ENCODE peak calls at places on chromosomes 5 and 9, in six cellular contexts. G is H9; S is transverse colon; Z is left ventricle myocardium inferior; K is CD8-positive, alpha-beta T cell; Y is heart right ventricle. O is an unnamed sample. For H3K9me3, the result is how much of the 10 kb centered on the place peaks cover.

GRCh38 chr9:96758845-96759673 is 18.8 kb downstream of the ZNF510 start:
- DNase-seq in Y (no peak), S (no peak), G (no peak), Z (no peak), K (no peak), O (no peak)

GRCh38 chr5:127582723-127583370 is 65.4 kb downstream of the PRRC1 start:
- DNase-seq in K (no peak), Y (peak), Z (no peak), G (no peak), S (no peak), O (no peak)

GRCh38 chr5:167639213-167639612 is 652.2 kb upstream of the WWC1 start:
- DNase-seq in Z (no peak), G (no peak), K (no peak), Y (no peak), S (no peak), O (no peak)

GRCh38 chr5:168152660-168153059 is 138.8 kb upstream of the WWC1 start:
- DNase-seq in Z (no peak), K (no peak), Y (no peak), S (no peak), G (no peak), O (no peak)

GRCh38 chr5:101590384-101590783 is 687.3 kb upstream of the ST8SIA4 start:
- DNase-seq in G (no peak), Z (no peak), K (no peak), S (no peak), Y (no peak), O (no peak)

GRCh38 chr5:103721183-103721582 is 158.6 kb upstream of the NUDT12 start:
- DNase-seq in G (no peak), Y (no peak), S (no peak), Z (no peak), K (no peak), O (no peak)

GRCh38 chr5:142860291-142860690 is 90.1 kb downstream of the ARHGAP26 start:
- DNase-seq in Z (no peak), S (no peak), K (no peak), G (no peak), Y (no peak), O (no peak)

GRCh38 chr5:137858954-137859353 is 8.7 kb upstream of the MYOT start:
- DNase-seq in K (no peak), Z (no peak), S (no peak), Y (no peak), G (no peak), O (no peak)

GRCh38 chr5:143244000-143244736 is 159.3 kb downstream of the NR3C1 start:
- DNase-seq in Y (peak), S (peak), K (no peak), Z (peak), G (no peak), O (peak)

GRCh38 chr5:136424835-136425694 is 59.7 kb upstream of the TRPC7 start:
- DNase-seq in S (peak), G (peak), Y (peak), Z (peak), K (no peak), O (peak)

GRCh38 chr9:99357575-99357974 is 135.5 kb downstream of the SEC61B start:
- DNase-seq in G (no peak), Z (peak), S (no peak), K (no peak), Y (peak), O (peak)

GRCh38 chr9:75238311-75238976 is 150.1 kb downstream of the OSTF1 start:
- DNase-seq in S (peak), K (peak), Y (peak), Z (no peak), G (peak), O (peak)

GRCh38 chr9:137241490-137242328 is 622 bp downstream of the TUBB4B start:
- DNase-seq in K (peak), Z (peak), G (no peak), Y (peak), S (peak), O (no peak)

GRCh38 chr9:70020217-70020616 is 23.4 kb upstream of the MAMDC2 start:
- DNase-seq in K (no peak), G (peak), S (no peak), Y (no peak), Z (no peak), O (no peak)

GRCh38 chr9:19286634-19287188 is 56.2 kb downstream of the DENND4C start:
- DNase-seq in G (no peak), K (no peak), S (peak), Y (no peak), Z (no peak), O (peak)

GRCh38 chr5:36360311-36360710 is 58.6 kb upstream of the RANBP3L start:
- DNase-seq in G (no peak), K (no peak), Y (no peak), Z (no peak), S (no peak), O (no peak)

GRCh38 chr9:121962421-121962820 is 130.7 kb downstream of the TTLL11 start:
- DNase-seq in K (no peak), S (no peak), Z (no peak), G (no peak), Y (no peak), O (no peak)

GRCh38 chr5:73186976-73187375 is 14.0 kb downstream of the TMEM174 start:
- DNase-seq in Y (no peak), S (no peak), G (no peak), K (no peak), Z (no peak), O (no peak)

GRCh38 chr5:6827815-6828214 is 114.6 kb downstream of the TENT4A start:
- DNase-seq in S (no peak), G (no peak), Y (no peak), K (no peak), Z (no peak), O (peak)

GRCh38 chr5:140785905-140786686 is at the start of gene PCDHA1:
- DNase-seq in S (no peak), K (no peak), Y (no peak), Z (no peak), G (no peak), O (peak)

GRCh38 chr5:140780512-140780911 is 5.4 kb upstream of the PCDHA1 start:
- DNase-seq in S (no peak), K (no peak), G (no peak), Z (no peak), Y (no peak), O (no peak)
- H3K9me3 ChIP-seq in S (under half), K (under half), G (under half), Z (half or more), Y (under half), O (under half)

GRCh38 chr5:2916076-2916682 is 164.7 kb upstream of the IRX2 start:
- DNase-seq in S (no peak), K (no peak), G (no peak), Z (no peak), Y (no peak), O (no peak)
- H3K9me3 ChIP-seq in S (under half), K (under half), G (under half), Z (under half), Y (under half), O (under half)

GRCh38 chr9:133785753-133786370 is 47.7 kb upstream of the SARDH start:
- DNase-seq in Z (no peak), G (no peak), Y (no peak), S (no peak), K (no peak), O (no peak)

GRCh38 chr9:133786371-133786753 is 48.2 kb upstream of the SARDH start:
- DNase-seq in Z (no peak), S (peak), G (no peak), Y (no peak), K (no peak), O (no peak)

GRCh38 chr9:133787749-133788015 is 49.5 kb upstream of the SARDH start:
- DNase-seq in S (peak), G (peak), Z (peak), Y (no peak), K (no peak), O (no peak)

GRCh38 chr9:133788045-133788818 is 50.1 kb upstream of the SARDH start:
- DNase-seq in Z (no peak), S (no peak), Y (no peak), K (no peak), G (no peak), O (no peak)

DNA sequence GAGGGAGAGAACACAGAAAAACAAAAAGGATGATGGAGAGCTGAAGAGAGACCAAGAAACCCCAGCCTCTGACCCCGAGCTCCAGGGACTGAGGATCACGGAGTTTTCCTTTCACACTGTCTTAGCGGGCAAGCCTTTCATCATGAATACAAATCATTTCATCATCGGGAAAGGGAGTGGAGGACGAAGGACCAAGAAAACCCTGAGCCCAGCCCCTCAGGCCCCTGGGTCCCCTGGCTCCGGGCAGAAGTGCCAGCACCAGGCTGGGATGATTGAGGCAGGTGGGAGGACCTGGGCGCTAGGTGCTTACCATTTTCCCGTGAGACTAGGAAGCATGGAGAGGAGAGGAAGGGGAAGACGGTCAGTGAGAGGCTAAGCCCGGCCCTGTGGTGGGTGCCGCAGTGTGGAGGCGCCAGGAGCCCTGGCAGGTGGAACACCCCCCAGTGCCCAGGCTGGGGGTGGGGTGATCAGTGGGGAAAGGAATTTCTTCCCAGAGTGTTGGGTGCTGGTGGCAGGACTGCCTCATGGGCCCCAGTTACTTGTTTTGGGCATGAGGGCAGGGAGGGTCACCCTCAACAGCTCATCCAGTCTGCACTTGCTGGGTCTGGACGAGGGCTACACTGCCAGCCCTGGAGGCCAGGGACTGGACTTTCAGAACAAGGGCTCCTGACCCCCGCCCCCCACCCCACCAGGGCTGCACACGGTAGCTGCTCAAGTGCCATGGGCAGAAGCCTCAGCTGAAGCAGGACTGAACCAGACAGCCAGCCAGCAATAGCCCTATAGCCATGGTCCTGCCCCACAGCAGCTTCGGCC is 49.0 kb upstream of the SARDH start:
- DNase-seq in K (no peak), Y (no peak), G (no peak), S (no peak), Z (no peak), O (no peak)
- H3K9me3 ChIP-seq in K (under half), Y (under half), G (under half), S (under half), Z (under half), O (under half)

DNA sequence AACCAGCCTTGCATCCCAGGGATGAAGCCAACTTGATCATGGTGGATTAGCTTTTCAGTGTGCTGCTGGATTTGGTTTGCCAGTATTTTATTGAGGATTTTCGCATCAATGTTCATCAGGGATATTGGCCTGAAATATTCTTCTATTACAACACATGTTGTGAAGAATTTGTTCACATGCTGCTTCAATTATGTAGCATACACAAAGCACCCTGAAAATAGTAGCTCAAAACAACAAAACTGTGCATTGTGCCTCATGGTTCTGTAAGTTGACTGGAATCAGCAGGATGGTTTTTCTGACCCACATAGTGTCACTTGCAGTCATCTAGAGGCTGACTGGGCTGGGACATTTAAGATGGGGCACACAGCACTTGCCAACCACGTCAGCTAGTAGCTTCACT is 193.9 kb downstream of the SYK start:
- DNase-seq in K (no peak), G (no peak), Z (no peak), Y (no peak), S (no peak), O (no peak)
- H3K9me3 ChIP-seq in K (under half), G (under half), Z (under half), Y (under half), S (under half), O (under half)